ENCODE peak calls at places on chromosomes 12 and 14, in eight cellular contexts. K is KBM-7; M is central memory CD4-positive, alpha-beta T cell; I is H7; P is RKO; F is NCI-H1105; Z is body of pancreas; G is stimulated activated naive CD4-positive, alpha-beta T cell. V is an unnamed sample.

GRCh38 chr14:28755930-28756895 is 10.4 kb upstream of the FOXG1 start:
- DNase-seq in P (no peak), Z (no peak), M (no peak), I (no peak), G (no peak), F (no peak), K (no peak), V (no peak)

GRCh38 chr12:96862326-96862725 is 44.7 kb upstream of the NEDD1 start:
- DNase-seq in I (no peak), P (no peak), G (no peak), K (no peak), F (no peak), Z (no peak), M (no peak), V (no peak)

GRCh38 chr12:105461276-105461975 is 130.9 kb downstream of the C12orf75 start:
- DNase-seq in Z (no peak), K (no peak), P (no peak), I (no peak), G (no peak), F (no peak), M (no peak), V (no peak)

GRCh38 chr12:6211421-6211869 is 11.2 kb downstream of the CD9 start:
- DNase-seq in Z (no peak), G (no peak), I (no peak), K (no peak), M (no peak), P (no peak), F (no peak), V (no peak)

GRCh38 chr14:103825103-103825502 is 22.3 kb downstream of the PPP1R13B start:
- DNase-seq in G (no peak), F (no peak), M (no peak), Z (peak), P (no peak), I (no peak), K (no peak), V (no peak)

GRCh38 chr12:14185441-14186192 is 179.9 kb upstream of the ATF7IP start:
- DNase-seq in F (peak), Z (peak), M (no peak), P (peak), G (no peak), I (peak), K (peak), V (peak)

GRCh38 chr12:7373226-7373625 is 69.4 kb downstream of the ACSM4 start:
- DNase-seq in F (no peak), I (no peak), K (no peak), Z (no peak), P (no peak), M (no peak), G (no peak), V (no peak)

GRCh38 chr14:34324363-34324795 is 137.7 kb downstream of the SPTSSA start:
- DNase-seq in F (peak), I (peak), K (peak), G (no peak), M (no peak), Z (peak), P (peak), V (no peak)

GRCh38 chr14:34340226-34340625 is 121.8 kb downstream of the SPTSSA start:
- DNase-seq in P (peak), K (no peak), M (no peak), F (no peak), I (no peak), Z (no peak), G (no peak), V (no peak)

GRCh38 chr12:65526311-65526710 is 247.8 kb downstream of the MSRB3 start:
- DNase-seq in K (no peak), P (no peak), F (no peak), G (no peak), M (no peak), I (no peak), Z (no peak), V (no peak)

GRCh38 chr12:15910864-15911696 is at the start of gene DERA:
- DNase-seq in G (peak), F (peak), Z (peak), M (peak), I (peak), K (peak), P (peak), V (peak)

GRCh38 chr14:94292872-94293577 is at the start of gene SERPINA10:
- DNase-seq in I (no peak), K (no peak), Z (no peak), P (no peak), G (no peak), M (no peak), F (no peak), V (no peak)

GRCh38 chr12:55188974-55189556 is 31.8 kb upstream of the OR10A7 start:
- DNase-seq in F (peak), K (peak), I (peak), M (peak), Z (peak), P (peak), G (no peak), V (no peak)

GRCh38 chr12:111747333-111747732 is 19.4 kb upstream of the ALDH2 start:
- DNase-seq in G (no peak), K (no peak), M (no peak), I (no peak), Z (no peak), F (no peak), P (no peak), V (no peak)

GRCh38 chr12:113390064-113391043 is 13.3 kb downstream of the SDS start:
- DNase-seq in K (no peak), Z (no peak), F (no peak), I (no peak), M (no peak), G (no peak), P (no peak), V (no peak)

GRCh38 chr14:85565862-85566296 is 35.9 kb downstream of the FLRT2 start:
- DNase-seq in Z (peak), G (no peak), K (no peak), I (no peak), F (no peak), P (peak), M (no peak), V (no peak)

GRCh38 chr12:4506870-4507269 is 31.8 kb upstream of the RAD51AP1 start:
- DNase-seq in P (no peak), M (peak), I (no peak), K (peak), G (no peak), F (no peak), Z (no peak), V (no peak)

GRCh38 chr14:33198684-33199083 is 260.0 kb downstream of the NPAS3 start:
- DNase-seq in F (no peak), I (no peak), P (no peak), K (no peak), M (no peak), G (no peak), Z (no peak), V (no peak)

GRCh38 chr14:68621400-68622365 is 171.2 kb downstream of the ZFP36L1 start:
- DNase-seq in F (no peak), P (no peak), M (no peak), K (no peak), Z (no peak), I (peak), G (no peak), V (no peak)

GRCh38 chr12:93025145-93026103 is 96.3 kb upstream of the EEA1 start:
- DNase-seq in F (peak), Z (no peak), P (peak), G (no peak), M (no peak), I (peak), K (peak), V (no peak)

GRCh38 chr12:49105504-49106120 is 5.0 kb downstream of the LMBR1L start:
- DNase-seq in F (no peak), K (no peak), I (no peak), Z (no peak), G (no peak), P (no peak), M (no peak), V (no peak)

GRCh38 chr14:97943619-97944018 is 1146.4 kb downstream of the VRK1 start:
- DNase-seq in Z (no peak), G (no peak), F (no peak), M (no peak), I (no peak), K (no peak), P (no peak), V (no peak)

GRCh38 chr12:123223241-123223668 is 9.7 kb downstream of the MPHOSPH9 start:
- DNase-seq in G (peak), M (peak), F (no peak), I (no peak), K (no peak), Z (no peak), P (no peak), V (no peak)

GRCh38 chr14:70789361-70789760 is 20.0 kb downstream of the MAP3K9 start:
- DNase-seq in G (no peak), K (no peak), I (no peak), F (no peak), M (no peak), Z (no peak), P (peak), V (peak)

GRCh38 chr14:50725761-50726160 is 57.7 kb upstream of the SAV1 start:
- DNase-seq in I (no peak), Z (no peak), K (no peak), P (no peak), M (no peak), F (no peak), G (no peak), V (no peak)

GRCh38 chr12:42807766-42808165 is 218.2 kb upstream of the PRICKLE1 start:
- DNase-seq in I (no peak), P (no peak), G (no peak), K (no peak), M (no peak), Z (no peak), F (no peak), V (no peak)

GRCh38 chr14:104805326-104805678 is 4.4 kb downstream of the ZBTB42 start:
- DNase-seq in M (no peak), Z (peak), G (no peak), F (no peak), P (peak), K (no peak), I (no peak), V (no peak)

GRCh38 chr12:2834581-2835491 is at the start of gene NRIP2:
- DNase-seq in M (no peak), F (peak), G (no peak), K (no peak), Z (peak), P (no peak), I (peak), V (peak)

GRCh38 chr12:3044141-3044630 is 33.0 kb upstream of the TSPAN9 start:
- DNase-seq in F (no peak), I (peak), G (no peak), M (no peak), Z (no peak), K (no peak), P (no peak), V (no peak)

GRCh38 chr12:24081581-24081980 is 132.1 kb upstream of the SOX5 start:
- DNase-seq in Z (no peak), M (no peak), I (no peak), F (no peak), G (no peak), K (no peak), P (no peak), V (no peak)

GRCh38 chr14:48251290-48251689 is 575.9 kb upstream of the MDGA2 start:
- DNase-seq in K (peak), M (no peak), P (no peak), I (no peak), Z (no peak), G (no peak), F (no peak), V (no peak)

GRCh38 chr12:113082486-113083148 is 26.1 kb downstream of the DTX1 start:
- DNase-seq in P (no peak), F (no peak), Z (no peak), M (no peak), I (no peak), K (no peak), G (no peak), V (no peak)

GRCh38 chr14:67050892-67051291 is 138.3 kb upstream of the GARIN2 start:
- DNase-seq in F (no peak), G (no peak), M (no peak), K (no peak), Z (no peak), P (no peak), I (no peak), V (no peak)

GRCh38 chr12:96988919-96989318 is 81.9 kb downstream of the NEDD1 start:
- DNase-seq in I (no peak), M (no peak), G (no peak), P (no peak), K (no peak), F (no peak), Z (no peak), V (no peak)

GRCh38 chr14:54338696-54339317 is 58.0 kb upstream of the CDKN3 start:
- DNase-seq in P (peak), I (no peak), F (no peak), K (peak), M (no peak), G (no peak), Z (no peak), V (no peak)

GRCh38 chr12:2690348-2691000 is 104.3 kb upstream of the FKBP4 start:
- DNase-seq in P (no peak), G (no peak), K (no peak), I (no peak), F (no peak), Z (no peak), M (no peak), V (no peak)

GRCh38 chr12:103632554-103633216 is 45.6 kb downstream of the STAB2 start:
- DNase-seq in I (peak), M (no peak), F (peak), P (peak), K (peak), Z (peak), G (no peak), V (peak)

GRCh38 chr12:116266631-116267349 is 10.7 kb downstream of the MED13L start:
- DNase-seq in M (no peak), F (no peak), P (no peak), I (no peak), G (no peak), K (no peak), Z (no peak), V (no peak)